ENCODE peak calls at places on chromosomes 7 and 10, in five cellular contexts. T is NCI-H146, R is iris pigment epithelial cell, Y is NCI-H1436, D is cardiac muscle cell. W is an unnamed sample.
A peak's percentile ranks its signal among the peaks of the same experiment; 100 is the strongest.

GRCh38 chr10:133158756-133159610 is 1.0 kb upstream of the KNDC1 start:
- DNase-seq in T (peak; percentile 15), R (no peak), Y (no peak), D (peak; percentile 26), W (peak; percentile 29)

GRCh38 chr10:5297466-5297865 is 67.3 kb upstream of the UCN3 start:
- DNase-seq in T (no peak), R (peak; percentile 70), Y (no peak), D (peak; percentile 70), W (no peak)

GRCh38 chr7:97006951-97007861 is 1.9 kb downstream of the DLX6 start:
- DNase-seq in T (no peak), R (no peak), Y (no peak), D (no peak), W (no peak)

GRCh38 chr7:50349963-50350944 is 45.7 kb downstream of the IKZF1 start:
- DNase-seq in T (no peak), R (no peak), Y (no peak), D (no peak), W (no peak)

GRCh38 chr10:50600286-50600685 is 23.5 kb downstream of the SGMS1 start:
- DNase-seq in T (peak; percentile 12), R (no peak), Y (peak; percentile 21), D (no peak), W (peak; percentile 65)

GRCh38 chr7:131859162-131859821 is 302.9 kb upstream of the PODXL start:
- DNase-seq in T (peak; percentile 19), R (peak; percentile 59), Y (peak; percentile 0), D (peak; percentile 80), W (peak; percentile 83)

GRCh38 chr7:137403282-137403681 is 59.7 kb upstream of the PTN start:
- DNase-seq in T (no peak), R (no peak), Y (no peak), D (no peak), W (no peak)

GRCh38 chr7:138092486-138093028 is 16.3 kb downstream of the AKR1D1 start:
- DNase-seq in T (no peak), R (no peak), Y (no peak), D (no peak), W (no peak)

GRCh38 chr10:15118615-15119014 is 21.5 kb downstream of the RPP38 start:
- DNase-seq in T (no peak), R (no peak), Y (no peak), D (no peak), W (no peak)

GRCh38 chr7:150910996-150911422 is 58.7 kb downstream of the AOC1 start:
- DNase-seq in T (no peak), R (no peak), Y (no peak), D (no peak), W (no peak)

GRCh38 chr7:82677493-82677892 is 233.9 kb upstream of the CACNA2D1 start:
- DNase-seq in T (peak; percentile 9), R (peak; percentile 43), Y (no peak), D (peak; percentile 5), W (no peak)

GRCh38 chr10:28561531-28561930 is 28.6 kb downstream of the WAC start:
- DNase-seq in T (peak; percentile 1), R (no peak), Y (no peak), D (no peak), W (no peak)

GRCh38 chr10:100186813-100187212 is 984 bp upstream of the ERLIN1 start:
- DNase-seq in T (no peak), R (no peak), Y (no peak), D (no peak), W (no peak)

GRCh38 chr7:50362712-50363282 is 58.3 kb downstream of the IKZF1 start:
- DNase-seq in T (no peak), R (no peak), Y (no peak), D (no peak), W (no peak)

GRCh38 chr7:98315318-98315993 is 34.0 kb downstream of the BRI3 start:
- DNase-seq in T (no peak), R (no peak), Y (no peak), D (no peak), W (no peak)

GRCh38 chr7:64314493-64315020 is 796 bp downstream of the ZNF736 start:
- DNase-seq in T (peak; percentile 12), R (no peak), Y (no peak), D (no peak), W (no peak)

GRCh38 chr10:24008164-24009066 is 200.5 kb upstream of the KIAA1217 start:
- DNase-seq in T (no peak), R (peak; percentile 66), Y (no peak), D (peak; percentile 29), W (no peak)

GRCh38 chr10:122878799-122879338 is 512 bp downstream of the FAM24B start:
- DNase-seq in T (peak; percentile 78), R (peak; percentile 23), Y (peak; percentile 33), D (no peak), W (no peak)

GRCh38 chr7:105677395-105677701 is 96.1 kb upstream of the EFCAB10 start:
- DNase-seq in T (peak; percentile 18), R (no peak), Y (no peak), D (no peak), W (no peak)